ENCODE peak calls at places on chromosomes 3 and 15, in nine cellular contexts. T is uterus; R is H1; V is anterior cingulate cortex; D is foreskin fibroblast; K is activated CD4-positive, CD25-positive, alpha-beta regulatory T cell; G is Panc1; C is cardiac muscle cell; H is H9. E is an unnamed sample.

GRCh38 chr3:2727566-2728318 is 382.4 kb downstream of the IL5RA start:
- DNase-seq in T (no peak), R (no peak), V (no peak), D (no peak), K (no peak), G (no peak), C (no peak), H (no peak), E (no peak)

GRCh38 chr15:65258863-65259262 is 27.8 kb downstream of the PARP16 start:
- DNase-seq in T (peak), R (no peak), V (no peak), D (peak), K (no peak), G (no peak), C (no peak), H (no peak), E (no peak)

GRCh38 chr3:127542441-127542952 is 48.0 kb downstream of the TPRA1 start:
- DNase-seq in T (no peak), R (no peak), V (no peak), D (no peak), K (no peak), G (no peak), C (no peak), H (no peak), E (no peak)

GRCh38 chr15:42059661-42060476 is 34.5 kb downstream of the PLA2G4D start:
- DNase-seq in T (no peak), R (no peak), V (peak), D (peak), K (peak), G (peak), C (peak), H (peak), E (no peak)

GRCh38 chr15:55008397-55008796 is 188.3 kb downstream of the RSL24D1 start:
- DNase-seq in T (no peak), R (no peak), V (no peak), D (no peak), K (no peak), G (no peak), C (no peak), H (no peak), E (no peak)

GRCh38 chr3:122092460-122093165 is 37.5 kb downstream of the CD86 start:
- DNase-seq in T (no peak), R (no peak), V (no peak), D (no peak), K (no peak), G (no peak), C (no peak), H (peak), E (no peak)

GRCh38 chr3:178084938-178085816 is 451.1 kb upstream of the KCNMB2 start:
- DNase-seq in T (peak), R (peak), V (peak), D (peak), K (peak), G (no peak), C (peak), H (peak), E (peak)

GRCh38 chr3:128133273-128133883 is 9.8 kb upstream of the RUVBL1 start:
- DNase-seq in T (no peak), R (no peak), V (no peak), D (peak), K (peak), G (peak), C (no peak), H (peak), E (no peak)

GRCh38 chr15:43769584-43770228 is 7.1 kb downstream of the ELL3 start:
- DNase-seq in T (no peak), R (peak), V (peak), D (peak), K (peak), G (peak), C (peak), H (peak), E (peak)

GRCh38 chr3:17183951-17184550 is 299.3 kb downstream of the PLCL2 start:
- DNase-seq in T (no peak), R (no peak), V (no peak), D (peak), K (no peak), G (no peak), C (no peak), H (no peak), E (no peak)

GRCh38 chr3:181623924-181624694 is 87.6 kb upstream of the SOX2 start:
- DNase-seq in T (no peak), R (no peak), V (no peak), D (no peak), K (no peak), G (no peak), C (peak), H (no peak), E (no peak)

GRCh38 chr3:23094890-23095462 is 108.2 kb upstream of the UBE2E2 start:
- DNase-seq in T (no peak), R (no peak), V (no peak), D (peak), K (no peak), G (no peak), C (no peak), H (no peak), E (no peak)

GRCh38 chr15:81939604-81940440 is 106.0 kb downstream of the MEX3B start:
- DNase-seq in T (no peak), R (peak), V (no peak), D (peak), K (no peak), G (peak), C (no peak), H (no peak), E (no peak)

GRCh38 chr15:25892126-25892525 is 29.0 kb upstream of the ATP10A start:
- DNase-seq in T (no peak), R (no peak), V (no peak), D (peak), K (no peak), G (no peak), C (no peak), H (no peak), E (no peak)

GRCh38 chr3:72270072-72270611 is 485.2 kb upstream of the PROK2 start:
- DNase-seq in T (peak), R (no peak), V (no peak), D (peak), K (no peak), G (peak), C (peak), H (no peak), E (no peak)

GRCh38 chr3:67640023-67640660 is 14.3 kb downstream of the SUCLG2 start:
- DNase-seq in T (no peak), R (no peak), V (no peak), D (peak), K (no peak), G (no peak), C (no peak), H (no peak), E (no peak)

GRCh38 chr15:51602484-51602883 is 20.1 kb downstream of the DMXL2 start:
- DNase-seq in T (no peak), R (no peak), V (no peak), D (no peak), K (no peak), G (no peak), C (no peak), H (no peak), E (no peak)

GRCh38 chr3:122186372-122186771 is 2.9 kb downstream of the CASR start:
- DNase-seq in T (no peak), R (no peak), V (no peak), D (no peak), K (no peak), G (no peak), C (no peak), H (no peak), E (no peak)

GRCh38 chr3:186254676-186255665 is 107.1 kb downstream of the DGKG start:
- DNase-seq in T (no peak), R (no peak), V (peak), D (no peak), K (no peak), G (no peak), C (no peak), H (no peak), E (no peak)

GRCh38 chr3:185852562-185853135 is 27.8 kb upstream of the IGF2BP2 start:
- DNase-seq in T (no peak), R (no peak), V (no peak), D (no peak), K (no peak), G (no peak), C (no peak), H (no peak), E (no peak)

GRCh38 chr3:48607519-48607918 is 1.9 kb downstream of the UQCRC1 start:
- DNase-seq in T (no peak), R (no peak), V (no peak), D (peak), K (no peak), G (no peak), C (no peak), H (no peak), E (no peak)

GRCh38 chr3:26307192-26307591 is 315.4 kb upstream of the LRRC3B start:
- DNase-seq in T (no peak), R (no peak), V (no peak), D (no peak), K (no peak), G (no peak), C (no peak), H (no peak), E (no peak)

GRCh38 chr3:146903927-146904326 is 298.8 kb upstream of the PLSCR5 start:
- DNase-seq in T (no peak), R (no peak), V (no peak), D (no peak), K (no peak), G (no peak), C (no peak), H (no peak), E (no peak)

GRCh38 chr15:32685576-32685975 is 32.2 kb upstream of the GREM1 start:
- DNase-seq in T (no peak), R (no peak), V (no peak), D (peak), K (no peak), G (no peak), C (no peak), H (no peak), E (no peak)

E was measured in mesothelial cell of epicardium.